ENCODE peak calls at places on chromosomes 13 and 19, in ten cellular contexts. V is SJCRH30; G is RPMI8226; Z is mammary epithelial cell; N is activated CD4-positive, alpha-beta T cell treated with anti-CD3 and anti-CD28 coated beads, Interleukin-2, amount 10 ng/mL, durations not matched to agents 24 days and 14 days; M is SHP77; T is tibial nerve; O is transverse colon; C is PC-9; Y is stimulated activated CD8-positive, alpha-beta memory T cell treated with anti-CD3 and anti-CD28 coated beads, Interleukin-4, amount 100 ng/mL, for 1 hour. B is an unnamed sample.
A peak's percentile ranks its signal among the peaks of the same experiment; 100 is the strongest.

GRCh38 chr19:6238256-6238642 is 41.5 kb downstream of the MLLT1 start:
- DNase-seq in V (no peak), G (no peak), Z (no peak), N (no peak), M (no peak), T (no peak), O (no peak), C (no peak), Y (no peak), B (no peak)

GRCh38 chr13:93230466-93230865 is 3.9 kb downstream of the GPC6 start:
- DNase-seq in V (no peak), G (no peak), Z (peak; percentile 73), N (no peak), M (no peak), T (no peak), O (no peak), C (peak; percentile 51), Y (no peak), B (no peak)

GRCh38 chr19:7787141-7787540 is 24.1 kb downstream of the CLEC4M start:
- DNase-seq in V (no peak), G (no peak), Z (no peak), N (no peak), M (no peak), T (peak; percentile 10), O (no peak), C (no peak), Y (no peak), B (no peak)

GRCh38 chr19:3784607-3785463 is 1.3 kb downstream of the MATK start:
- DNase-seq in V (no peak), G (no peak), Z (no peak), N (no peak), M (no peak), T (no peak), O (no peak), C (no peak), Y (no peak), B (no peak)

GRCh38 chr19:6739884-6740588 is 556 bp downstream of the TRIP10 start:
- DNase-seq in V (peak; percentile 42), G (peak; percentile 27), Z (peak; percentile 23), N (peak; percentile 72), M (no peak), T (no peak), O (peak; percentile 54), C (no peak), Y (no peak), B (no peak)

GRCh38 chr13:104253063-104253680 is 1187.0 kb upstream of the SLC10A2 start:
- DNase-seq in V (no peak), G (no peak), Z (no peak), N (no peak), M (peak; percentile 27), T (no peak), O (no peak), C (no peak), Y (no peak), B (no peak)

GRCh38 chr13:93624371-93624777 is 397.8 kb downstream of the GPC6 start:
- DNase-seq in V (no peak), G (peak; percentile 3), Z (no peak), N (no peak), M (no peak), T (no peak), O (no peak), C (no peak), Y (no peak), B (no peak)

GRCh38 chr13:91401916-91402315 is 3.5 kb downstream of the GPC5 start:
- DNase-seq in V (no peak), G (no peak), Z (no peak), N (no peak), M (no peak), T (no peak), O (no peak), C (no peak), Y (no peak), B (no peak)

GRCh38 chr19:3047307-3048189 is 14.7 kb downstream of the TLE5 start:
- DNase-seq in V (peak; percentile 80), G (peak; percentile 86), Z (peak; percentile 42), N (peak; percentile 89), M (peak; percentile 82), T (peak; percentile 93), O (peak; percentile 92), C (peak; percentile 54), Y (no peak), B (peak; percentile 41)

GRCh38 chr13:46613409-46614049 is 60.6 kb downstream of the LRCH1 start:
- DNase-seq in V (no peak), G (no peak), Z (no peak), N (no peak), M (no peak), T (no peak), O (no peak), C (no peak), Y (no peak), B (no peak)

GRCh38 chr19:1494115-1494815 is 3.3 kb downstream of the REEP6 start:
- DNase-seq in V (no peak), G (no peak), Z (no peak), N (no peak), M (no peak), T (no peak), O (no peak), C (no peak), Y (no peak), B (no peak)

GRCh38 chr13:73365240-73365639 is 306.4 kb downstream of the KLF5 start:
- DNase-seq in V (no peak), G (no peak), Z (no peak), N (no peak), M (no peak), T (no peak), O (no peak), C (no peak), Y (no peak), B (no peak)

GRCh38 chr13:91369432-91369831 is 21.9 kb downstream of the MIR17HG start:
- DNase-seq in V (no peak), G (no peak), Z (no peak), N (no peak), M (no peak), T (no peak), O (no peak), C (no peak), Y (no peak), B (no peak)

GRCh38 chr19:49216076-49216475 is 58.5 kb downstream of the TRPM4 start:
- DNase-seq in V (no peak), G (peak; percentile 54), Z (no peak), N (no peak), M (no peak), T (no peak), O (no peak), C (peak; percentile 90), Y (no peak), B (no peak)

GRCh38 chr13:112835796-112836195 is 133.2 kb upstream of the MCF2L start:
- DNase-seq in V (no peak), G (no peak), Z (no peak), N (no peak), M (no peak), T (no peak), O (no peak), C (no peak), Y (no peak), B (no peak)

GRCh38 chr19:53977991-53978731 is 13.3 kb upstream of the CACNG6 start:
- DNase-seq in V (no peak), G (peak; percentile 67), Z (peak; percentile 22), N (peak; percentile 56), M (no peak), T (peak; percentile 25), O (no peak), C (no peak), Y (no peak), B (peak; percentile 3)

GRCh38 chr13:45166858-45167257 is 34.0 kb downstream of the KCTD4 start:
- DNase-seq in V (no peak), G (no peak), Z (no peak), N (no peak), M (no peak), T (no peak), O (no peak), C (no peak), Y (no peak), B (no peak)

GRCh38 chr13:26540319-26540718 is 17.2 kb upstream of the WASF3 start:
- DNase-seq in V (no peak), G (no peak), Z (no peak), N (no peak), M (no peak), T (no peak), O (no peak), C (no peak), Y (no peak), B (no peak)

GRCh38 chr19:10769533-10770491 is 51.9 kb downstream of the DNM2 start:
- DNase-seq in V (no peak), G (no peak), Z (no peak), N (peak; percentile 69), M (no peak), T (peak; percentile 54), O (peak; percentile 31), C (no peak), Y (no peak), B (no peak)